ENCODE peak calls at places on chromosomes 11 and 22, in six cellular contexts. X is H9, R is IMR-90, V is neuronal stem cell, A is H1, T is mesenchymal stem cell. S is an unnamed sample.

GRCh38 chr22:17222503-17222902 is 3.3 kb upstream of the ADA2 start:
- DNase-seq in V (no peak), A (no peak), R (no peak), T (no peak), X (no peak), S (no peak)

GRCh38 chr22:36302439-36303114 is 49.6 kb downstream of the APOL1 start:
- DNase-seq in T (peak; percentile 81), V (no peak), X (no peak), A (no peak), R (peak; percentile 55), S (no peak)

GRCh38 chr11:17954395-17955252 is 58.2 kb downstream of the SERGEF start:
- DNase-seq in R (peak; percentile 40), V (no peak), T (peak; percentile 24), X (no peak), A (no peak), S (no peak)

GRCh38 chr11:126193038-126193478 is 18.4 kb downstream of the RPUSD4 start:
- DNase-seq in A (no peak), T (no peak), R (no peak), V (no peak), X (no peak), S (no peak)

GRCh38 chr22:36194971-36195370 is 6.6 kb downstream of the APOL4 start:
- DNase-seq in V (peak; percentile 29), R (peak; percentile 77), X (peak; percentile 86), T (peak; percentile 80), A (peak; percentile 36), S (peak; percentile 91)

GRCh38 chr22:37316875-37317371 is 34.6 kb downstream of the CYTH4 start:
- DNase-seq in V (peak; percentile 88), X (peak; percentile 86), A (peak; percentile 34), T (peak; percentile 90), R (peak; percentile 88), S (peak; percentile 87)

GRCh38 chr22:37609240-37610152 is 862 bp downstream of the GGA1 start:
- DNase-seq in X (no peak), V (no peak), R (no peak), T (peak; percentile 62), A (no peak), S (peak; percentile 38)

GRCh38 chr11:102312656-102313055 is 4.6 kb upstream of the BIRC3 start:
- DNase-seq in T (peak; percentile 62), V (no peak), R (peak; percentile 40), X (no peak), A (no peak), S (no peak)

GRCh38 chr11:102669664-102670063 is 35.9 kb downstream of the MMP27 start:
- DNase-seq in X (no peak), T (no peak), R (peak; percentile 42), A (no peak), V (no peak), S (no peak)

GRCh38 chr22:34841911-34842310 is 224.0 kb upstream of the ISX start:
- DNase-seq in V (no peak), A (no peak), T (no peak), X (no peak), R (no peak), S (no peak)

GRCh38 chr11:104238916-104239315 is 75.0 kb upstream of the PDGFD start:
- DNase-seq in T (no peak), R (no peak), X (no peak), A (no peak), V (no peak), S (no peak)

GRCh38 chr22:45139693-45140092 is 24.0 kb upstream of the NUP50 start:
- DNase-seq in T (no peak), V (no peak), A (no peak), R (no peak), X (no peak), S (no peak)

GRCh38 chr11:44972746-44973435 is 22.2 kb upstream of the TP53I11 start:
- DNase-seq in R (no peak), X (no peak), A (no peak), V (no peak), T (no peak), S (no peak)

GRCh38 chr11:117743121-117743815 is 53.7 kb downstream of the DSCAML1 start:
- DNase-seq in R (no peak), V (no peak), X (no peak), T (no peak), A (no peak), S (peak; percentile 58)

GRCh38 chr11:114348200-114349191 is 51.8 kb downstream of the C11orf71 start:
- DNase-seq in R (peak; percentile 80), T (peak; percentile 71), X (peak; percentile 43), V (peak; percentile 35), A (peak; percentile 34), S (peak; percentile 80)

GRCh38 chr11:10566257-10566956 is 2.1 kb downstream of the LYVE1 start:
- DNase-seq in R (no peak), A (no peak), X (no peak), V (no peak), T (no peak), S (no peak)

GRCh38 chr11:11813288-11813962 is 28.3 kb upstream of the USP47 start:
- DNase-seq in A (no peak), V (no peak), X (no peak), T (peak; percentile 96), R (peak; percentile 97), S (peak; percentile 5)

GRCh38 chr22:28939932-28940331 is 56.6 kb downstream of the ZNRF3 start:
- DNase-seq in X (no peak), V (no peak), T (no peak), A (no peak), R (no peak), S (no peak)

GRCh38 chr11:12518606-12519385 is 141.4 kb downstream of the PARVA start:
- DNase-seq in V (no peak), X (no peak), A (no peak), T (no peak), R (no peak), S (no peak)

GRCh38 chr11:28585007-28585406 is 476.8 kb downstream of the METTL15 start:
- DNase-seq in R (peak; percentile 84), V (no peak), A (no peak), X (no peak), T (peak; percentile 49), S (no peak)

GRCh38 chr11:64885367-64886286 is 7.2 kb upstream of the EHD1 start:
- DNase-seq in V (no peak), X (no peak), A (no peak), R (peak; percentile 94), T (peak; percentile 95), S (no peak)

GRCh38 chr11:86745571-86745970 is 54.8 kb upstream of the PRSS23 start:
- DNase-seq in R (peak; percentile 36), A (no peak), V (no peak), X (no peak), T (peak; percentile 63), S (no peak)
- H2AK5ac ChIP-seq in R (peak overlapping the region; percentile 86), A (no peak overlapping the region), V (no peak overlapping the region), X (no peak overlapping the region), T (peak overlapping the region; percentile 94), S (no peak overlapping the region)

GRCh38 chr11:35555238-35555887 is 29.9 kb upstream of the PAMR1 start:
- DNase-seq in T (peak; percentile 57), X (no peak), V (no peak), A (no peak), R (peak; percentile 66), S (no peak)
- H2BK15ac ChIP-seq in T (no peak overlapping the region), X (no peak overlapping the region), V (no peak overlapping the region), A (peak overlapping the region; percentile 40), R (peak overlapping the region; percentile 89), S (no peak overlapping the region)

DNA sequence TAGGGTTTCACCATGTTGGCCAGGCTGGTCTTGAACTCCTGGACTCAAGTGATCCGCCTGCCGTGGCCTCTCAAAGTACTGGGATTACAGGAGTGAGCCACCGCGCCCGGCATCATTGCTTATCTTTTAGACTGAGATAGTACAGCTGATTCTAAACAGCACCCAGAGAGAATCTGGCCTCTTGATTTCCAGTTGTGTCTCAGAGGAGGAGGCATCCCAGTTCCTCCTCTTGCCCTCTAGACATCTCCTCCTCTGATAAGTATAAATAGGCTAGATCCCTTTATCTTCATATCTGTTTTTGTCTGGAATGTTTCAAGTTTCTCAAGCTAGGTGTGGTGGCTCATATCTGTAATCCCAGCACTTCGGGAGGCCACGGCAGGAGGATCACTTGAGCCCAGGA is 7.0 kb downstream of the MARK2 start:
- DNase-seq in R (no peak), X (no peak), T (no peak), V (no peak), A (no peak), S (no peak)
- H3K4ac ChIP-seq in R (no peak overlapping the region), X (no peak overlapping the region), T (no peak overlapping the region), V (no peak overlapping the region), A (no peak overlapping the region), S (no peak overlapping the region)

GRCh38 chr22:50252081-50253045 is 1.3 kb upstream of the HDAC10 start:
- DNase-seq in V (peak; percentile 62), A (no peak), R (peak; percentile 52), X (peak; percentile 87), T (peak; percentile 75), S (peak; percentile 75)
- H2AK5ac ChIP-seq in V (no peak overlapping the region), A (no peak overlapping the region), R (peak overlapping the region; percentile 61), X (no peak overlapping the region), T (no peak overlapping the region), S (no peak overlapping the region)

GRCh38 chr11:62269654-62270278 is at the start of gene SCGB2A2:
- DNase-seq in V (no peak), X (no peak), A (no peak), T (no peak), R (no peak), S (peak; percentile 10)

GRCh38 chr11:62273789-62274275 is 3.9 kb downstream of the SCGB2A2 start:
- DNase-seq in X (peak; percentile 35), R (no peak), V (no peak), A (no peak), T (no peak), S (peak; percentile 51)

GRCh38 chr11:62267576-62267975 is 2.4 kb upstream of the SCGB2A2 start:
- DNase-seq in V (no peak), T (no peak), X (no peak), A (no peak), R (no peak), S (no peak)

GRCh38 chr11:62273284-62273683 is 3.3 kb downstream of the SCGB2A2 start:
- DNase-seq in A (no peak), X (no peak), R (no peak), T (no peak), V (no peak), S (no peak)
- H2BK15ac ChIP-seq in A (no peak overlapping the region), X (no peak overlapping the region), R (no peak overlapping the region), T (no peak overlapping the region), V (no peak overlapping the region), S (no peak overlapping the region)

DNA sequence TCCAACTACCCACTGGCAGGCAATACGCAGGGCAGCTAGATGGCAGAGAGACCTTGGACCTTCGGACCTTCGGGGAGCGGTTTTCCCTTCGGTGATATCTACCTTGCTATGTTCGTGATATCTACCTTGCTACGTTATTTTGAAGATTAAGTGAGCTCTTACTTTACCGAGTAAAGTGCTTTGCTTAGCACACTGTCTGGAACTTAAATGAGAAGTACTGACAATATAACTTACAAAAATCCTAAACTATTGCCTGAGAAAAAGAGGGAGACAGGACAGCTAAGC is 1.0 kb upstream of the PRDM10 start:
- DNase-seq in V (no peak), A (no peak), R (no peak), T (no peak), X (no peak), S (no peak)
- H3K4ac ChIP-seq in V (no peak overlapping the region), A (peak overlapping the region; percentile 81), R (peak overlapping the region; percentile 100), T (peak overlapping the region; percentile 54), X (no peak overlapping the region), S (no peak overlapping the region)

S was measured in mesendoderm.